ENCODE peak calls at places on chromosomes 1 and 21, in eight cellular contexts. One of them, this sample, is unnamed.

GRCh38 chr1:202815120-202815519 is 4.4 kb downstream of the PCAT6 start:
- DNase-seq in T-helper 2 cell: no peak
- DNase-seq in neuronal stem cell: no peak
- DNase-seq in HFFc6: no peak
- DNase-seq in T1000: no peak
- DNase-seq in M059J: peak; percentile 35
- DNase-seq in psoas muscle: no peak
- DNase-seq in mesothelial cell of epicardium: no peak
- DNase-seq in this sample: no peak

GRCh38 chr1:61746768-61747167 is 4.5 kb downstream of the PATJ start:
- DNase-seq in T-helper 2 cell: no peak
- DNase-seq in neuronal stem cell: no peak
- DNase-seq in HFFc6: no peak
- DNase-seq in T1000: no peak
- DNase-seq in M059J: peak; percentile 18
- DNase-seq in psoas muscle: no peak
- DNase-seq in mesothelial cell of epicardium: no peak
- DNase-seq in this sample: no peak

GRCh38 chr1:43199093-43199726 is 27.1 kb downstream of the CFAP57 start:
- DNase-seq in T-helper 2 cell: no peak
- DNase-seq in neuronal stem cell: no peak
- DNase-seq in HFFc6: no peak
- DNase-seq in T1000: no peak
- DNase-seq in M059J: no peak
- DNase-seq in psoas muscle: no peak
- DNase-seq in mesothelial cell of epicardium: no peak
- DNase-seq in this sample: no peak

GRCh38 chr1:220462756-220463155 is 65.2 kb upstream of the MARK1 start:
- DNase-seq in T-helper 2 cell: no peak
- DNase-seq in neuronal stem cell: no peak
- DNase-seq in HFFc6: no peak
- DNase-seq in T1000: no peak
- DNase-seq in M059J: no peak
- DNase-seq in psoas muscle: no peak
- DNase-seq in mesothelial cell of epicardium: no peak
- DNase-seq in this sample: peak; percentile 53

GRCh38 chr1:186236921-186237320 is 138.1 kb downstream of the TPR start:
- DNase-seq in T-helper 2 cell: no peak
- DNase-seq in neuronal stem cell: no peak
- DNase-seq in HFFc6: peak; percentile 91
- DNase-seq in T1000: peak; percentile 51
- DNase-seq in M059J: peak; percentile 95
- DNase-seq in psoas muscle: no peak
- DNase-seq in mesothelial cell of epicardium: no peak
- DNase-seq in this sample: peak; percentile 73

GRCh38 chr1:231420959-231421615 is 1.0 kb downstream of the EGLN1 start:
- DNase-seq in T-helper 2 cell: no peak
- DNase-seq in neuronal stem cell: peak; percentile 48
- DNase-seq in HFFc6: peak; percentile 23
- DNase-seq in T1000: no peak
- DNase-seq in M059J: peak; percentile 56
- DNase-seq in psoas muscle: peak; percentile 56
- DNase-seq in mesothelial cell of epicardium: peak; percentile 32
- DNase-seq in this sample: peak; percentile 68

GRCh38 chr1:32892368-32893197 is 6.3 kb downstream of the HPCA start:
- DNase-seq in T-helper 2 cell: no peak
- DNase-seq in neuronal stem cell: no peak
- DNase-seq in HFFc6: no peak
- DNase-seq in T1000: no peak
- DNase-seq in M059J: peak; percentile 54
- DNase-seq in psoas muscle: no peak
- DNase-seq in mesothelial cell of epicardium: peak; percentile 61
- DNase-seq in this sample: peak; percentile 88

GRCh38 chr21:42423685-42424084 is 20.0 kb downstream of the UBASH3A start:
- DNase-seq in T-helper 2 cell: no peak
- DNase-seq in neuronal stem cell: no peak
- DNase-seq in HFFc6: no peak
- DNase-seq in T1000: no peak
- DNase-seq in M059J: no peak
- DNase-seq in psoas muscle: no peak
- DNase-seq in mesothelial cell of epicardium: no peak
- DNase-seq in this sample: no peak

GRCh38 chr1:197208945-197209344 is 59.1 kb upstream of the CRB1 start:
- DNase-seq in T-helper 2 cell: no peak
- DNase-seq in neuronal stem cell: no peak
- DNase-seq in HFFc6: no peak
- DNase-seq in T1000: no peak
- DNase-seq in M059J: no peak
- DNase-seq in psoas muscle: no peak
- DNase-seq in mesothelial cell of epicardium: no peak
- DNase-seq in this sample: no peak

GRCh38 chr1:167650266-167651160 is 20.5 kb downstream of the RCSD1 start:
- DNase-seq in T-helper 2 cell: no peak
- DNase-seq in neuronal stem cell: no peak
- DNase-seq in HFFc6: no peak
- DNase-seq in T1000: no peak
- DNase-seq in M059J: no peak
- DNase-seq in psoas muscle: no peak
- DNase-seq in mesothelial cell of epicardium: no peak
- DNase-seq in this sample: no peak

GRCh38 chr1:193417945-193418744 is 231.7 kb upstream of the B3GALT2 start:
- DNase-seq in T-helper 2 cell: no peak
- DNase-seq in neuronal stem cell: no peak
- DNase-seq in HFFc6: peak; percentile 14
- DNase-seq in T1000: no peak
- DNase-seq in M059J: peak; percentile 55
- DNase-seq in psoas muscle: no peak
- DNase-seq in mesothelial cell of epicardium: no peak
- DNase-seq in this sample: no peak

GRCh38 chr1:4351453-4351852 is 303.0 kb upstream of the AJAP1 start:
- DNase-seq in T-helper 2 cell: no peak
- DNase-seq in neuronal stem cell: no peak
- DNase-seq in HFFc6: no peak
- DNase-seq in T1000: no peak
- DNase-seq in M059J: no peak
- DNase-seq in psoas muscle: no peak
- DNase-seq in mesothelial cell of epicardium: no peak
- DNase-seq in this sample: no peak

GRCh38 chr1:55120538-55120937 is 81.2 kb downstream of the PCSK9 start:
- DNase-seq in T-helper 2 cell: no peak
- DNase-seq in neuronal stem cell: no peak
- DNase-seq in HFFc6: no peak
- DNase-seq in T1000: no peak
- DNase-seq in M059J: no peak
- DNase-seq in psoas muscle: no peak
- DNase-seq in mesothelial cell of epicardium: no peak
- DNase-seq in this sample: no peak

GRCh38 chr1:223248001-223248786 is 105.1 kb upstream of the TLR5 start:
- DNase-seq in T-helper 2 cell: no peak
- DNase-seq in neuronal stem cell: no peak
- DNase-seq in HFFc6: no peak
- DNase-seq in T1000: no peak
- DNase-seq in M059J: no peak
- DNase-seq in psoas muscle: no peak
- DNase-seq in mesothelial cell of epicardium: no peak
- DNase-seq in this sample: no peak

GRCh38 chr1:231065510-231066241 is 25.6 kb upstream of the FAM89A start:
- DNase-seq in T-helper 2 cell: no peak
- DNase-seq in neuronal stem cell: no peak
- DNase-seq in HFFc6: no peak
- DNase-seq in T1000: no peak
- DNase-seq in M059J: no peak
- DNase-seq in psoas muscle: no peak
- DNase-seq in mesothelial cell of epicardium: no peak
- DNase-seq in this sample: peak; percentile 80

GRCh38 chr1:2840036-2840809 is 38.7 kb upstream of the TTC34 start:
- DNase-seq in T-helper 2 cell: no peak
- DNase-seq in neuronal stem cell: no peak
- DNase-seq in HFFc6: no peak
- DNase-seq in T1000: no peak
- DNase-seq in M059J: no peak
- DNase-seq in psoas muscle: peak; percentile 11
- DNase-seq in mesothelial cell of epicardium: no peak
- DNase-seq in this sample: peak; percentile 34

GRCh38 chr1:107480548-107480947 is 339.7 kb downstream of the NTNG1 start:
- DNase-seq in T-helper 2 cell: no peak
- DNase-seq in neuronal stem cell: no peak
- DNase-seq in HFFc6: no peak
- DNase-seq in T1000: no peak
- DNase-seq in M059J: peak; percentile 6
- DNase-seq in psoas muscle: peak; percentile 15
- DNase-seq in mesothelial cell of epicardium: no peak
- DNase-seq in this sample: no peak

GRCh38 chr1:1001631-1002300 is 1.9 kb upstream of the HES4 start:
- DNase-seq in T-helper 2 cell: peak; percentile 47
- DNase-seq in neuronal stem cell: peak; percentile 76
- DNase-seq in HFFc6: peak; percentile 41
- DNase-seq in T1000: peak; percentile 59
- DNase-seq in M059J: peak; percentile 84
- DNase-seq in psoas muscle: peak; percentile 80
- DNase-seq in mesothelial cell of epicardium: peak; percentile 69
- DNase-seq in this sample: peak; percentile 75

GRCh38 chr1:38117444-38117887 is 70.9 kb upstream of the POU3F1 start:
- DNase-seq in T-helper 2 cell: no peak
- DNase-seq in neuronal stem cell: no peak
- DNase-seq in HFFc6: no peak
- DNase-seq in T1000: no peak
- DNase-seq in M059J: no peak
- DNase-seq in psoas muscle: no peak
- DNase-seq in mesothelial cell of epicardium: no peak
- DNase-seq in this sample: no peak

This sample was measured in mesendoderm.